ENCODE peak calls at places on chromosome 1, in six cellular contexts. One of them, this sample, is unnamed.

GRCh38 chr1:90973897-90974798 is 47.7 kb downstream of the ZNF644 start:
- DNase-seq in stimulated activated CD8-positive, alpha-beta memory T cell treated with anti-CD3 and anti-CD28 coated beads, Interleukin-2, amount 100 ng/mL, for 48 hours: no peak
- DNase-seq in activated CD4-positive, alpha-beta T cell treated with anti-CD3 and anti-CD28 coated beads for 4 hours: no peak
- DNase-seq in fibroblast of mammary gland: peak
- DNase-seq in NCI-H187: no peak
- DNase-seq in NCI-H510A treated with DMSO at 0.1 percent for 48 hours: no peak
- DNase-seq in this sample: no peak

GRCh38 chr1:89363196-89363595 is 663 bp upstream of the GBP6 start:
- DNase-seq in activated CD4-positive, alpha-beta T cell treated with anti-CD3 and anti-CD28 coated beads for 4 hours: no peak
- DNase-seq in NCI-H187: no peak
- DNase-seq in stimulated activated CD8-positive, alpha-beta memory T cell treated with anti-CD3 and anti-CD28 coated beads, Interleukin-2, amount 100 ng/mL, for 48 hours: no peak
- DNase-seq in NCI-H510A treated with DMSO at 0.1 percent for 48 hours: no peak
- DNase-seq in fibroblast of mammary gland: no peak
- DNase-seq in this sample: no peak

GRCh38 chr1:232844791-232845190 is 39.6 kb downstream of the MAP10 start:
- DNase-seq in fibroblast of mammary gland: peak
- DNase-seq in activated CD4-positive, alpha-beta T cell treated with anti-CD3 and anti-CD28 coated beads for 4 hours: no peak
- DNase-seq in NCI-H187: no peak
- DNase-seq in stimulated activated CD8-positive, alpha-beta memory T cell treated with anti-CD3 and anti-CD28 coated beads, Interleukin-2, amount 100 ng/mL, for 48 hours: no peak
- DNase-seq in NCI-H510A treated with DMSO at 0.1 percent for 48 hours: no peak
- DNase-seq in this sample: no peak

GRCh38 chr1:98210064-98210463 is 289.2 kb upstream of the DPYD start:
- DNase-seq in stimulated activated CD8-positive, alpha-beta memory T cell treated with anti-CD3 and anti-CD28 coated beads, Interleukin-2, amount 100 ng/mL, for 48 hours: no peak
- DNase-seq in NCI-H510A treated with DMSO at 0.1 percent for 48 hours: no peak
- DNase-seq in activated CD4-positive, alpha-beta T cell treated with anti-CD3 and anti-CD28 coated beads for 4 hours: no peak
- DNase-seq in fibroblast of mammary gland: peak
- DNase-seq in NCI-H187: no peak
- DNase-seq in this sample: no peak

GRCh38 chr1:201912832-201913231 is 24.1 kb downstream of the SHISA4 start:
- DNase-seq in NCI-H510A treated with DMSO at 0.1 percent for 48 hours: no peak
- DNase-seq in fibroblast of mammary gland: peak
- DNase-seq in stimulated activated CD8-positive, alpha-beta memory T cell treated with anti-CD3 and anti-CD28 coated beads, Interleukin-2, amount 100 ng/mL, for 48 hours: no peak
- DNase-seq in activated CD4-positive, alpha-beta T cell treated with anti-CD3 and anti-CD28 coated beads for 4 hours: no peak
- DNase-seq in NCI-H187: no peak
- DNase-seq in this sample: no peak

GRCh38 chr1:94851571-94851970 is 31.4 kb downstream of the SLC44A3 start:
- DNase-seq in stimulated activated CD8-positive, alpha-beta memory T cell treated with anti-CD3 and anti-CD28 coated beads, Interleukin-2, amount 100 ng/mL, for 48 hours: no peak
- DNase-seq in NCI-H510A treated with DMSO at 0.1 percent for 48 hours: no peak
- DNase-seq in NCI-H187: no peak
- DNase-seq in fibroblast of mammary gland: no peak
- DNase-seq in activated CD4-positive, alpha-beta T cell treated with anti-CD3 and anti-CD28 coated beads for 4 hours: no peak
- DNase-seq in this sample: no peak

GRCh38 chr1:212651521-212651920 is 43.0 kb downstream of the ATF3 start:
- DNase-seq in stimulated activated CD8-positive, alpha-beta memory T cell treated with anti-CD3 and anti-CD28 coated beads, Interleukin-2, amount 100 ng/mL, for 48 hours: no peak
- DNase-seq in activated CD4-positive, alpha-beta T cell treated with anti-CD3 and anti-CD28 coated beads for 4 hours: no peak
- DNase-seq in NCI-H510A treated with DMSO at 0.1 percent for 48 hours: no peak
- DNase-seq in fibroblast of mammary gland: peak
- DNase-seq in NCI-H187: no peak
- DNase-seq in this sample: no peak

GRCh38 chr1:175208773-175209492 is 16.4 kb upstream of the KIAA0040 start:
- DNase-seq in NCI-H510A treated with DMSO at 0.1 percent for 48 hours: peak
- DNase-seq in fibroblast of mammary gland: no peak
- DNase-seq in stimulated activated CD8-positive, alpha-beta memory T cell treated with anti-CD3 and anti-CD28 coated beads, Interleukin-2, amount 100 ng/mL, for 48 hours: no peak
- DNase-seq in NCI-H187: no peak
- DNase-seq in activated CD4-positive, alpha-beta T cell treated with anti-CD3 and anti-CD28 coated beads for 4 hours: peak
- DNase-seq in this sample: peak

GRCh38 chr1:188706742-188707141 is 1770.9 kb downstream of the BRINP3 start:
- DNase-seq in NCI-H187: no peak
- DNase-seq in fibroblast of mammary gland: no peak
- DNase-seq in activated CD4-positive, alpha-beta T cell treated with anti-CD3 and anti-CD28 coated beads for 4 hours: no peak
- DNase-seq in NCI-H510A treated with DMSO at 0.1 percent for 48 hours: no peak
- DNase-seq in stimulated activated CD8-positive, alpha-beta memory T cell treated with anti-CD3 and anti-CD28 coated beads, Interleukin-2, amount 100 ng/mL, for 48 hours: no peak
- DNase-seq in this sample: peak

GRCh38 chr1:214520544-214521165 is 30.7 kb downstream of the PTPN14 start:
- DNase-seq in fibroblast of mammary gland: no peak
- DNase-seq in stimulated activated CD8-positive, alpha-beta memory T cell treated with anti-CD3 and anti-CD28 coated beads, Interleukin-2, amount 100 ng/mL, for 48 hours: no peak
- DNase-seq in NCI-H510A treated with DMSO at 0.1 percent for 48 hours: no peak
- DNase-seq in NCI-H187: no peak
- DNase-seq in activated CD4-positive, alpha-beta T cell treated with anti-CD3 and anti-CD28 coated beads for 4 hours: no peak
- DNase-seq in this sample: no peak

GRCh38 chr1:178360421-178360820 is 136.3 kb downstream of the CLEC20A start:
- DNase-seq in stimulated activated CD8-positive, alpha-beta memory T cell treated with anti-CD3 and anti-CD28 coated beads, Interleukin-2, amount 100 ng/mL, for 48 hours: no peak
- DNase-seq in activated CD4-positive, alpha-beta T cell treated with anti-CD3 and anti-CD28 coated beads for 4 hours: no peak
- DNase-seq in NCI-H510A treated with DMSO at 0.1 percent for 48 hours: no peak
- DNase-seq in fibroblast of mammary gland: no peak
- DNase-seq in NCI-H187: no peak
- DNase-seq in this sample: no peak

GRCh38 chr1:178023181-178023618 is 53.3 kb upstream of the SEC16B start:
- DNase-seq in activated CD4-positive, alpha-beta T cell treated with anti-CD3 and anti-CD28 coated beads for 4 hours: no peak
- DNase-seq in fibroblast of mammary gland: no peak
- DNase-seq in stimulated activated CD8-positive, alpha-beta memory T cell treated with anti-CD3 and anti-CD28 coated beads, Interleukin-2, amount 100 ng/mL, for 48 hours: no peak
- DNase-seq in NCI-H187: no peak
- DNase-seq in NCI-H510A treated with DMSO at 0.1 percent for 48 hours: no peak
- DNase-seq in this sample: no peak

GRCh38 chr1:170145691-170146676 is at the start of gene NTMT2:
- DNase-seq in fibroblast of mammary gland: no peak
- DNase-seq in stimulated activated CD8-positive, alpha-beta memory T cell treated with anti-CD3 and anti-CD28 coated beads, Interleukin-2, amount 100 ng/mL, for 48 hours: no peak
- DNase-seq in NCI-H187: peak
- DNase-seq in activated CD4-positive, alpha-beta T cell treated with anti-CD3 and anti-CD28 coated beads for 4 hours: no peak
- DNase-seq in NCI-H510A treated with DMSO at 0.1 percent for 48 hours: peak
- DNase-seq in this sample: peak

GRCh38 chr1:204318324-204318723 is 41.4 kb downstream of the PLEKHA6 start:
- DNase-seq in stimulated activated CD8-positive, alpha-beta memory T cell treated with anti-CD3 and anti-CD28 coated beads, Interleukin-2, amount 100 ng/mL, for 48 hours: no peak
- DNase-seq in NCI-H510A treated with DMSO at 0.1 percent for 48 hours: peak
- DNase-seq in NCI-H187: no peak
- DNase-seq in activated CD4-positive, alpha-beta T cell treated with anti-CD3 and anti-CD28 coated beads for 4 hours: no peak
- DNase-seq in fibroblast of mammary gland: no peak
- DNase-seq in this sample: no peak

GRCh38 chr1:196891251-196891650 is 3.4 kb downstream of the CFHR4 start:
- DNase-seq in stimulated activated CD8-positive, alpha-beta memory T cell treated with anti-CD3 and anti-CD28 coated beads, Interleukin-2, amount 100 ng/mL, for 48 hours: no peak
- DNase-seq in NCI-H510A treated with DMSO at 0.1 percent for 48 hours: no peak
- DNase-seq in fibroblast of mammary gland: no peak
- DNase-seq in activated CD4-positive, alpha-beta T cell treated with anti-CD3 and anti-CD28 coated beads for 4 hours: no peak
- DNase-seq in NCI-H187: no peak
- DNase-seq in this sample: no peak

This sample was measured in SK-MEL-5.